ENCODE peak calls at places on chromosome 2, in eight cellular contexts. One of them, this sample, is unnamed.

GRCh38 chr2:240401781-240402551 is 33.5 kb upstream of the GPC1 start:
- DNase-seq in endothelial cell: no peak
- DNase-seq in stomach: peak
- DNase-seq in iPS-NIHi11: no peak
- DNase-seq in tibial nerve: peak
- DNase-seq in AG10803: no peak
- DNase-seq in mucosa of descending colon: no peak
- DNase-seq in LoVo: no peak
- DNase-seq in this sample: no peak

GRCh38 chr2:53424902-53425301 is 342.7 kb upstream of the CHAC2 start:
- DNase-seq in stomach: no peak
- DNase-seq in mucosa of descending colon: no peak
- DNase-seq in tibial nerve: no peak
- DNase-seq in endothelial cell: no peak
- DNase-seq in iPS-NIHi11: no peak
- DNase-seq in LoVo: no peak
- DNase-seq in AG10803: no peak
- DNase-seq in this sample: no peak

GRCh38 chr2:150586858-150587257 is 99.4 kb upstream of the RND3 start:
- DNase-seq in mucosa of descending colon: no peak
- DNase-seq in tibial nerve: no peak
- DNase-seq in stomach: no peak
- DNase-seq in AG10803: peak
- DNase-seq in iPS-NIHi11: no peak
- DNase-seq in LoVo: no peak
- DNase-seq in endothelial cell: no peak
- DNase-seq in this sample: peak

GRCh38 chr2:96500385-96501066 is 4.6 kb downstream of the NEURL3 start:
- DNase-seq in AG10803: no peak
- DNase-seq in stomach: no peak
- DNase-seq in LoVo: no peak
- DNase-seq in iPS-NIHi11: no peak
- DNase-seq in tibial nerve: no peak
- DNase-seq in endothelial cell: no peak
- DNase-seq in mucosa of descending colon: no peak
- DNase-seq in this sample: no peak

GRCh38 chr2:60413069-60413818 is 140.2 kb downstream of the BCL11A start:
- DNase-seq in endothelial cell: no peak
- DNase-seq in LoVo: no peak
- DNase-seq in AG10803: no peak
- DNase-seq in mucosa of descending colon: no peak
- DNase-seq in stomach: no peak
- DNase-seq in tibial nerve: no peak
- DNase-seq in iPS-NIHi11: no peak
- DNase-seq in this sample: no peak

GRCh38 chr2:156702520-156702919 is 266.3 kb downstream of the GPD2 start:
- DNase-seq in iPS-NIHi11: no peak
- DNase-seq in AG10803: no peak
- DNase-seq in mucosa of descending colon: no peak
- DNase-seq in endothelial cell: no peak
- DNase-seq in tibial nerve: no peak
- DNase-seq in stomach: no peak
- DNase-seq in LoVo: no peak
- DNase-seq in this sample: no peak

GRCh38 chr2:141455211-141455826 is 675.5 kb downstream of the LRP1B start:
- DNase-seq in tibial nerve: no peak
- DNase-seq in AG10803: no peak
- DNase-seq in stomach: no peak
- DNase-seq in mucosa of descending colon: no peak
- DNase-seq in endothelial cell: no peak
- DNase-seq in LoVo: no peak
- DNase-seq in iPS-NIHi11: no peak
- DNase-seq in this sample: no peak

GRCh38 chr2:97945791-97946190 is 50.0 kb downstream of the TMEM131 start:
- DNase-seq in stomach: no peak
- DNase-seq in LoVo: no peak
- DNase-seq in mucosa of descending colon: no peak
- DNase-seq in endothelial cell: no peak
- DNase-seq in tibial nerve: no peak
- DNase-seq in AG10803: no peak
- DNase-seq in iPS-NIHi11: no peak
- DNase-seq in this sample: no peak

GRCh38 chr2:171652411-171652775 is 34.9 kb upstream of the DYNC1I2 start:
- DNase-seq in tibial nerve: no peak
- DNase-seq in endothelial cell: no peak
- DNase-seq in mucosa of descending colon: no peak
- DNase-seq in AG10803: peak
- DNase-seq in LoVo: no peak
- DNase-seq in iPS-NIHi11: no peak
- DNase-seq in stomach: no peak
- DNase-seq in this sample: no peak

GRCh38 chr2:190791983-190792575 is 88.5 kb upstream of the GLS start:
- DNase-seq in AG10803: no peak
- DNase-seq in LoVo: no peak
- DNase-seq in endothelial cell: no peak
- DNase-seq in tibial nerve: no peak
- DNase-seq in iPS-NIHi11: no peak
- DNase-seq in stomach: no peak
- DNase-seq in mucosa of descending colon: no peak
- DNase-seq in this sample: no peak

GRCh38 chr2:202172439-202173191 is 65.8 kb downstream of the SUMO1 start:
- DNase-seq in mucosa of descending colon: no peak
- DNase-seq in tibial nerve: no peak
- DNase-seq in LoVo: no peak
- DNase-seq in endothelial cell: no peak
- DNase-seq in AG10803: no peak
- DNase-seq in stomach: no peak
- DNase-seq in iPS-NIHi11: no peak
- DNase-seq in this sample: no peak

GRCh38 chr2:184562532-184562931 is 35.8 kb upstream of the ZNF804A start:
- DNase-seq in endothelial cell: no peak
- DNase-seq in LoVo: no peak
- DNase-seq in tibial nerve: no peak
- DNase-seq in iPS-NIHi11: no peak
- DNase-seq in AG10803: no peak
- DNase-seq in mucosa of descending colon: peak
- DNase-seq in stomach: no peak
- DNase-seq in this sample: no peak

GRCh38 chr2:38037757-38038615 is 38.0 kb downstream of the CYP1B1 start:
- DNase-seq in endothelial cell: peak
- DNase-seq in mucosa of descending colon: peak
- DNase-seq in AG10803: peak
- DNase-seq in LoVo: no peak
- DNase-seq in iPS-NIHi11: peak
- DNase-seq in tibial nerve: no peak
- DNase-seq in stomach: no peak
- DNase-seq in this sample: no peak

GRCh38 chr2:26897807-26898479 is 50.0 kb downstream of the DPYSL5 start:
- DNase-seq in AG10803: no peak
- DNase-seq in endothelial cell: no peak
- DNase-seq in tibial nerve: no peak
- DNase-seq in stomach: no peak
- DNase-seq in mucosa of descending colon: no peak
- DNase-seq in LoVo: no peak
- DNase-seq in iPS-NIHi11: no peak
- DNase-seq in this sample: no peak